ENCODE peak calls at places on chromosomes 2 and 18, in ten cellular contexts. One of them, this sample, is unnamed.

GRCh38 chr18:10419420-10420103 is 34.9 kb upstream of the APCDD1 start:
- DNase-seq in central memory CD4-positive, alpha-beta T cell: no peak
- DNase-seq in T follicular helper cell: no peak
- DNase-seq in left ventricle myocardium inferior: no peak
- DNase-seq in activated CD8-positive, alpha-beta memory T cell treated with anti-CD3 and anti-CD28 coated beads for 24 hours: no peak
- DNase-seq in stimulated activated CD8-positive, alpha-beta memory T cell treated with anti-CD3 and anti-CD28 coated beads, Interleukin-15, amount 100 ng/mL, for 24 hours: no peak
- DNase-seq in spleen: no peak
- DNase-seq in sigmoid colon: no peak
- DNase-seq in astrocyte of the hippocampus: peak; percentile 53
- DNase-seq in NCI-H2081: no peak
- DNase-seq in this sample: no peak

GRCh38 chr2:10787176-10787968 is 25.2 kb downstream of the PDIA6 start:
- DNase-seq in T follicular helper cell: no peak
- DNase-seq in central memory CD4-positive, alpha-beta T cell: no peak
- DNase-seq in sigmoid colon: no peak
- DNase-seq in spleen: peak; percentile 70
- DNase-seq in NCI-H2081: no peak
- DNase-seq in astrocyte of the hippocampus: no peak
- DNase-seq in stimulated activated CD8-positive, alpha-beta memory T cell treated with anti-CD3 and anti-CD28 coated beads, Interleukin-15, amount 100 ng/mL, for 24 hours: no peak
- DNase-seq in activated CD8-positive, alpha-beta memory T cell treated with anti-CD3 and anti-CD28 coated beads for 24 hours: no peak
- DNase-seq in left ventricle myocardium inferior: no peak
- DNase-seq in this sample: no peak

GRCh38 chr2:2523395-2524339 is 192.6 kb upstream of the MYT1L start:
- DNase-seq in NCI-H2081: no peak
- DNase-seq in sigmoid colon: peak; percentile 43
- DNase-seq in left ventricle myocardium inferior: no peak
- DNase-seq in astrocyte of the hippocampus: no peak
- DNase-seq in central memory CD4-positive, alpha-beta T cell: no peak
- DNase-seq in activated CD8-positive, alpha-beta memory T cell treated with anti-CD3 and anti-CD28 coated beads for 24 hours: no peak
- DNase-seq in T follicular helper cell: no peak
- DNase-seq in spleen: no peak
- DNase-seq in stimulated activated CD8-positive, alpha-beta memory T cell treated with anti-CD3 and anti-CD28 coated beads, Interleukin-15, amount 100 ng/mL, for 24 hours: no peak
- DNase-seq in this sample: no peak

GRCh38 chr18:13611616-13612110 is 114.7 kb downstream of the FAM210A start:
- DNase-seq in T follicular helper cell: no peak
- DNase-seq in activated CD8-positive, alpha-beta memory T cell treated with anti-CD3 and anti-CD28 coated beads for 24 hours: no peak
- DNase-seq in left ventricle myocardium inferior: peak; percentile 71
- DNase-seq in central memory CD4-positive, alpha-beta T cell: no peak
- DNase-seq in NCI-H2081: no peak
- DNase-seq in spleen: peak; percentile 80
- DNase-seq in sigmoid colon: peak; percentile 74
- DNase-seq in astrocyte of the hippocampus: peak; percentile 81
- DNase-seq in stimulated activated CD8-positive, alpha-beta memory T cell treated with anti-CD3 and anti-CD28 coated beads, Interleukin-15, amount 100 ng/mL, for 24 hours: no peak
- DNase-seq in this sample: no peak

GRCh38 chr2:1864981-1865421 is 120.7 kb upstream of the PXDN start:
- DNase-seq in stimulated activated CD8-positive, alpha-beta memory T cell treated with anti-CD3 and anti-CD28 coated beads, Interleukin-15, amount 100 ng/mL, for 24 hours: no peak
- DNase-seq in central memory CD4-positive, alpha-beta T cell: no peak
- DNase-seq in left ventricle myocardium inferior: no peak
- DNase-seq in T follicular helper cell: no peak
- DNase-seq in activated CD8-positive, alpha-beta memory T cell treated with anti-CD3 and anti-CD28 coated beads for 24 hours: no peak
- DNase-seq in NCI-H2081: peak; percentile 31
- DNase-seq in spleen: no peak
- DNase-seq in sigmoid colon: no peak
- DNase-seq in astrocyte of the hippocampus: no peak
- DNase-seq in this sample: no peak

GRCh38 chr2:223041527-223042109 is 10.4 kb upstream of the KCNE4 start:
- DNase-seq in spleen: no peak
- DNase-seq in NCI-H2081: no peak
- DNase-seq in astrocyte of the hippocampus: peak; percentile 98
- DNase-seq in sigmoid colon: peak; percentile 88
- DNase-seq in central memory CD4-positive, alpha-beta T cell: no peak
- DNase-seq in T follicular helper cell: no peak
- DNase-seq in activated CD8-positive, alpha-beta memory T cell treated with anti-CD3 and anti-CD28 coated beads for 24 hours: no peak
- DNase-seq in left ventricle myocardium inferior: peak; percentile 66
- DNase-seq in stimulated activated CD8-positive, alpha-beta memory T cell treated with anti-CD3 and anti-CD28 coated beads, Interleukin-15, amount 100 ng/mL, for 24 hours: no peak
- DNase-seq in this sample: peak; percentile 65

GRCh38 chr2:133264951-133265949 is 303.0 kb downstream of the NCKAP5 start:
- DNase-seq in spleen: peak; percentile 82
- DNase-seq in stimulated activated CD8-positive, alpha-beta memory T cell treated with anti-CD3 and anti-CD28 coated beads, Interleukin-15, amount 100 ng/mL, for 24 hours: no peak
- DNase-seq in activated CD8-positive, alpha-beta memory T cell treated with anti-CD3 and anti-CD28 coated beads for 24 hours: no peak
- DNase-seq in NCI-H2081: no peak
- DNase-seq in astrocyte of the hippocampus: peak; percentile 22
- DNase-seq in sigmoid colon: no peak
- DNase-seq in central memory CD4-positive, alpha-beta T cell: no peak
- DNase-seq in left ventricle myocardium inferior: peak; percentile 53
- DNase-seq in T follicular helper cell: no peak
- DNase-seq in this sample: no peak

GRCh38 chr18:72100465-72100864 is 443.7 kb downstream of the CBLN2 start:
- DNase-seq in astrocyte of the hippocampus: no peak
- DNase-seq in T follicular helper cell: no peak
- DNase-seq in sigmoid colon: no peak
- DNase-seq in spleen: no peak
- DNase-seq in left ventricle myocardium inferior: no peak
- DNase-seq in NCI-H2081: no peak
- DNase-seq in activated CD8-positive, alpha-beta memory T cell treated with anti-CD3 and anti-CD28 coated beads for 24 hours: no peak
- DNase-seq in central memory CD4-positive, alpha-beta T cell: no peak
- DNase-seq in stimulated activated CD8-positive, alpha-beta memory T cell treated with anti-CD3 and anti-CD28 coated beads, Interleukin-15, amount 100 ng/mL, for 24 hours: no peak
- DNase-seq in this sample: no peak

GRCh38 chr2:1518891-1519530 is 105.7 kb downstream of the TPO start:
- DNase-seq in central memory CD4-positive, alpha-beta T cell: no peak
- DNase-seq in spleen: peak; percentile 81
- DNase-seq in NCI-H2081: peak; percentile 13
- DNase-seq in astrocyte of the hippocampus: peak; percentile 20
- DNase-seq in sigmoid colon: peak; percentile 45
- DNase-seq in stimulated activated CD8-positive, alpha-beta memory T cell treated with anti-CD3 and anti-CD28 coated beads, Interleukin-15, amount 100 ng/mL, for 24 hours: no peak
- DNase-seq in left ventricle myocardium inferior: peak; percentile 51
- DNase-seq in activated CD8-positive, alpha-beta memory T cell treated with anti-CD3 and anti-CD28 coated beads for 24 hours: no peak
- DNase-seq in T follicular helper cell: no peak
- DNase-seq in this sample: no peak

GRCh38 chr2:128552806-128553551 is 234.3 kb upstream of the HS6ST1 start:
- DNase-seq in left ventricle myocardium inferior: peak; percentile 36
- DNase-seq in central memory CD4-positive, alpha-beta T cell: no peak
- DNase-seq in T follicular helper cell: no peak
- DNase-seq in astrocyte of the hippocampus: peak; percentile 48
- DNase-seq in sigmoid colon: no peak
- DNase-seq in stimulated activated CD8-positive, alpha-beta memory T cell treated with anti-CD3 and anti-CD28 coated beads, Interleukin-15, amount 100 ng/mL, for 24 hours: no peak
- DNase-seq in activated CD8-positive, alpha-beta memory T cell treated with anti-CD3 and anti-CD28 coated beads for 24 hours: peak; percentile 33
- DNase-seq in spleen: no peak
- DNase-seq in NCI-H2081: no peak
- DNase-seq in this sample: no peak